ENCODE peak calls at places on chromosomes 4 and X, in eight cellular contexts. B is suprapubic skin, A is cardiac muscle cell, R is keratinocyte, F is vagina, J is IMR-90, W is GM06990, X is GM23248. I is an unnamed sample. For H3K36me3, the result is how much of the 10 kb centered on the place peaks cover.

GRCh38 chr4:83125738-83126141 is 11.2 kb upstream of the PLAC8 start:
- DNase-seq in B (no peak), A (no peak), R (no peak), F (no peak), J (no peak), W (no peak), X (no peak), I (no peak)

GRCh38 chr4:27716693-27717505 is 856.3 kb downstream of the STIM2 start:
- DNase-seq in B (no peak), A (no peak), R (no peak), F (no peak), J (no peak), W (no peak), X (no peak), I (no peak)

GRCh38 chr4:142528433-142528832 is 317.7 kb downstream of the INPP4B start:
- DNase-seq in B (no peak), A (no peak), R (no peak), F (no peak), J (no peak), W (no peak), X (peak), I (no peak)

GRCh38 chr4:108466936-108467902 is 153.2 kb upstream of the RPL34 start:
- DNase-seq in B (no peak), A (peak), R (no peak), F (no peak), J (peak), W (peak), X (peak), I (peak)

GRCh38 chrX:12975670-12975965 is 708 bp downstream of the TMSB4X start:
- DNase-seq in B (no peak), A (no peak), R (no peak), F (no peak), J (no peak), W (no peak), X (no peak), I (no peak)

GRCh38 chr4:7831330-7831729 is 108.3 kb downstream of the AFAP1 start:
- DNase-seq in B (no peak), A (peak), R (no peak), F (no peak), J (peak), W (peak), X (peak), I (no peak)

GRCh38 chr4:53852343-53852742 is 212.1 kb downstream of the CHIC2 start:
- DNase-seq in B (no peak), A (peak), R (no peak), F (no peak), J (peak), W (no peak), X (no peak), I (no peak)

GRCh38 chr4:77801260-77801608 is 17.9 kb downstream of the CNOT6L start:
- DNase-seq in B (no peak), A (no peak), R (no peak), F (no peak), J (no peak), W (no peak), X (no peak), I (no peak)

GRCh38 chrX:27336466-27337091 is 126.6 kb downstream of the PPP4R3C start:
- DNase-seq in B (no peak), A (peak), R (no peak), F (no peak), J (peak), W (no peak), X (peak), I (no peak)

GRCh38 chr4:102429553-102429952 is 71.6 kb upstream of the NFKB1 start:
- DNase-seq in B (no peak), A (peak), R (peak), F (no peak), J (peak), W (no peak), X (peak), I (peak)

GRCh38 chr4:2803624-2804448 is 11.0 kb downstream of the SH3BP2 start:
- DNase-seq in B (peak), A (no peak), R (peak), F (no peak), J (no peak), W (no peak), X (peak), I (peak)

GRCh38 chr4:26150948-26151347 is 169.9 kb upstream of the RBPJ start:
- DNase-seq in B (no peak), A (peak), R (no peak), F (no peak), J (peak), W (no peak), X (peak), I (no peak)

GRCh38 chr4:87631668-87632067 is 18.4 kb upstream of the DMP1 start:
- DNase-seq in B (no peak), A (no peak), R (no peak), F (no peak), J (no peak), W (no peak), X (no peak), I (no peak)

GRCh38 chr4:87632469-87632868 is 17.6 kb upstream of the DMP1 start:
- DNase-seq in B (no peak), A (peak), R (no peak), F (no peak), J (no peak), W (no peak), X (peak), I (no peak)

DNA sequence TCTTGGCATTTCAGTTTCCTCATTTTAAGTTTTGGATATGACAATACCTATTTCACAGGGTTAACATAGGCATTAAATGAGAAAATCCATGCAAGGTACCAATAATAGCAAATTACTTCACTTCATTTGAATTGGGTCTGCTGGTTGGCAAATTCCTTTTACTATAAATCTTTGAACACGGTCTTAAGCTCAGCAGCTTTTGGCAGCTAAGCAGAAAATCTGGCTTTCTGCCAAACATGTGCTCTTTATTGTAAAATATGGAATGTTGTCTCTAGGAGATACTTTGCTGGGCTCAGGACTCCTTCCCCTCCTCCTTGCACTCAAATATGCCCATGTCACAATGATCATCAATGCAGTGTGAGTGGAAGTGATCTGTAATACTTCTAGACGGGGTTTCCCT is 16.8 kb upstream of the DMP1 start:
- DNase-seq in B (no peak), A (peak), R (no peak), F (no peak), J (peak), W (no peak), X (peak), I (no peak)
- H3K4me3 ChIP-seq in B (no peak), A (no peak), R (no peak), F (no peak), J (no peak), W (no peak), X (no peak), I (no peak)

GRCh38 chr4:151098191-151098590 is 1.2 kb upstream of the RPS3A start:
- DNase-seq in B (no peak), A (no peak), R (no peak), F (no peak), J (no peak), W (peak), X (no peak), I (no peak)

GRCh38 chr4:151099976-151100417 is 569 bp downstream of the RPS3A start:
- DNase-seq in B (no peak), A (peak), R (no peak), F (no peak), J (peak), W (no peak), X (peak), I (no peak)

GRCh38 chr4:151099226-151099975 is at the start of gene RPS3A:
- DNase-seq in B (peak), A (peak), R (peak), F (peak), J (peak), W (peak), X (peak), I (peak)

GRCh38 chr4:151097759-151098158 is 1.7 kb upstream of the RPS3A start:
- DNase-seq in B (no peak), A (no peak), R (no peak), F (no peak), J (no peak), W (no peak), X (no peak), I (no peak)

GRCh38 chr4:151100517-151100916 is 1.1 kb downstream of the RPS3A start:
- DNase-seq in B (no peak), A (no peak), R (no peak), F (no peak), J (no peak), W (no peak), X (no peak), I (no peak)
- H3K36me3 ChIP-seq in B (under half), A (under half), R (under half), F (under half), J (under half), W (under half), X (under half), I (half or more)

GRCh38 chr4:98838528-98838927 is 90.4 kb downstream of the EIF4E start:
- DNase-seq in B (no peak), A (no peak), R (no peak), F (no peak), J (no peak), W (no peak), X (no peak), I (no peak)
- H3K4me3 ChIP-seq in B (no peak), A (no peak), R (no peak), F (no peak), J (no peak), W (no peak), X (no peak), I (no peak)

GRCh38 chr4:48169636-48170035 is 35.6 kb upstream of the TXK start:
- DNase-seq in B (no peak), A (no peak), R (no peak), F (no peak), J (no peak), W (no peak), X (no peak), I (no peak)
- H3K36me3 ChIP-seq in B (under half), A (under half), R (under half), F (under half), J (under half), W (under half), X (under half), I (under half)

GRCh38 chr4:4268753-4269152 is 20.7 kb upstream of the TMEM128 start:
- DNase-seq in B (no peak), A (no peak), R (no peak), F (no peak), J (no peak), W (no peak), X (no peak), I (no peak)

GRCh38 chr4:4267981-4268380 is 20.0 kb upstream of the TMEM128 start:
- DNase-seq in B (no peak), A (peak), R (no peak), F (no peak), J (no peak), W (no peak), X (no peak), I (no peak)

GRCh38 chr4:4269326-4269725 is 20.6 kb downstream of the LYAR start:
- DNase-seq in B (no peak), A (no peak), R (no peak), F (no peak), J (no peak), W (no peak), X (no peak), I (no peak)

GRCh38 chr4:4270529-4270928 is 19.4 kb downstream of the LYAR start:
- DNase-seq in B (no peak), A (peak), R (no peak), F (no peak), J (no peak), W (no peak), X (peak), I (no peak)

GRCh38 chr4:4269856-4270255 is 20.1 kb downstream of the LYAR start:
- DNase-seq in B (no peak), A (peak), R (peak), F (no peak), J (no peak), W (no peak), X (no peak), I (no peak)
- H3K4me3 ChIP-seq in B (no peak), A (no peak), R (no peak), F (no peak), J (no peak), W (no peak), X (no peak), I (no peak)

DNA sequence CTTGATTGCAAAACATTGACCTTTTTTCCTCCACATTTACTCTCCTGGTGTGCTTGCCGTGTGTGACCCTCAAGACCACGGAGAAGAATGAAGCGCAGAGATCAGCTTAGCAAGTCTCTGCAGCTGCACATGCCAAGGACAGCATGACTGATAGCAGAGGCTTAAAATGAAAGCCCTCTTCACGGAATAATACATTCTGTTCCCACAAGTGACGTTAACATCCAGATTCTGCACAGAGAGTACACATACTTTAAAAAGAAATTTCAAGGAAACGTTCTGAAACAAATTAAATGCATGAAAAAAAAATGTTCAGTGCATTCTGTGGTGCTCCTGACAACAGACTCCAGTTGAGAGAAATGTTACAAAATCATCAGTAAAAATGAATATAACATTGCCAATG is 60.9 kb downstream of the SLC7A11 start:
- DNase-seq in B (no peak), A (peak), R (no peak), F (no peak), J (peak), W (no peak), X (no peak), I (no peak)
- H3K36me3 ChIP-seq in B (under half), A (under half), R (under half), F (under half), J (under half), W (under half), X (half or more), I (half or more)

GRCh38 chr4:71188197-71188625 is 150.6 kb upstream of the SLC4A4 start:
- DNase-seq in B (no peak), A (no peak), R (no peak), F (no peak), J (no peak), W (no peak), X (peak), I (no peak)

GRCh38 chr4:71186566-71187398 is 152.0 kb upstream of the SLC4A4 start:
- DNase-seq in B (no peak), A (peak), R (no peak), F (no peak), J (peak), W (peak), X (peak), I (no peak)

GRCh38 chr4:71189471-71189870 is 149.3 kb upstream of the SLC4A4 start:
- DNase-seq in B (no peak), A (peak), R (no peak), F (no peak), J (peak), W (no peak), X (peak), I (no peak)

GRCh38 chr4:71187399-71188196 is 151.2 kb upstream of the SLC4A4 start:
- DNase-seq in B (no peak), A (peak), R (no peak), F (no peak), J (peak), W (peak), X (peak), I (no peak)

DNA sequence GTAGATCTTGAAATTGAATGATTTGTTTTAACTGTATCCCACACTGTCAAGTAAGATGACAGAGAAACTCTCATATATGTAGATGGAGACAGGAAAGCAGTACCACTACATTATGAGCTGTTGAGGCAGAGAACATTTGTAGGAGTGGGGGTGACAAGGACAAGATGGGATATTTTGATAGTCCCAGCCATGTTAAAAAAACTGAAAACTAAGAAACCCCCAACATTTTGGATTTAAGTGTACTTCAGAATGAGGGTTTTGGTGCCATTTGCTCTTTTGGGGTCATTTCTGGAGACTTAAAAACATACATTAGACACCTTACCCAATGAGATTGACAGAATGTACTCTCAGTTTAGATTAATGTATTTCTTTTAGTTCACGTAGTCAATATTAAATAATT is 149.9 kb upstream of the SLC4A4 start:
- DNase-seq in B (no peak), A (no peak), R (no peak), F (no peak), J (no peak), W (no peak), X (no peak), I (no peak)
- H3K4me3 ChIP-seq in B (no peak), A (no peak), R (no peak), F (no peak), J (peak), W (no peak), X (peak), I (no peak)

DNA sequence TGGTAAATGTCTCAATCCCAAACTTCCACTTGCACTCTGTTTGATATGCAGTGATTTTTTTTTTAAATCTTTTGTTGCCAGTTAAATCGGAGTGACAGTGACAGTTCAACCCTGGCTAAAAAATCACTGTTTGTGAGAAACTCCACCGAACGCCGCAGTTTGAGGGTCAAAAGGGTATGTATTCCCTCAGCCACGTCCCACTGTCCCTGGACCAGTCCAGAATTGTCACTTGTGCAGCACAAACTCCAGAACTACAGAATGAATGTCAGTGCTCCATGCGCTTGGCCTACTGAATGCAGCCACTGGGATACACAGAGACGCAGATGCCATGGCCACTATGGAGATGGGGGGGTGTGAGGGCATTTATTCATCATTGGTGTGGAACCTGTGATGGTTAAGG is 34.2 kb downstream of the CLDN22 start:
- DNase-seq in B (no peak), A (no peak), R (no peak), F (no peak), J (no peak), W (no peak), X (no peak), I (no peak)
- H3K36me3 ChIP-seq in B (half or more), A (under half), R (under half), F (under half), J (under half), W (under half), X (half or more), I (half or more)

I was measured in RWPE2.